ENCODE peak calls at places on chromosomes 12 and 14, in ten cellular contexts. V, P, Q, S, C, B, L, N, G and E are unnamed samples.

GRCh38 chr14:34356267-34356660 is 105.8 kb downstream of the SPTSSA start:
- DNase-seq in V (no peak), P (no peak), Q (no peak), S (no peak), C (no peak), B (no peak), L (no peak), N (no peak), G (no peak), E (no peak)

GRCh38 chr12:54935235-54935951 is 49.2 kb downstream of the TESPA1 start:
- DNase-seq in V (peak; percentile 94), P (no peak), Q (peak; percentile 41), S (no peak), C (no peak), B (peak; percentile 60), L (no peak), N (peak; percentile 96), G (no peak), E (no peak)

GRCh38 chr12:120581998-120582397 is 796 bp upstream of the POP5 start:
- DNase-seq in V (peak; percentile 25), P (no peak), Q (no peak), S (no peak), C (no peak), B (no peak), L (no peak), N (no peak), G (no peak), E (no peak)

GRCh38 chr12:30955214-30955613 is 28.7 kb downstream of the TSPAN11 start:
- DNase-seq in V (no peak), P (no peak), Q (no peak), S (no peak), C (no peak), B (no peak), L (no peak), N (no peak), G (no peak), E (no peak)

GRCh38 chr12:1355396-1355795 is 239.0 kb downstream of the FBXL14 start:
- DNase-seq in V (no peak), P (no peak), Q (no peak), S (no peak), C (no peak), B (no peak), L (no peak), N (no peak), G (no peak), E (no peak)

GRCh38 chr12:25699454-25699853 is 146.4 kb upstream of the LMNTD1 start:
- DNase-seq in V (no peak), P (no peak), Q (no peak), S (no peak), C (no peak), B (no peak), L (no peak), N (no peak), G (no peak), E (no peak)

GRCh38 chr12:49671051-49671765 is 36.0 kb downstream of the FMNL3 start:
- DNase-seq in V (no peak), P (no peak), Q (peak; percentile 60), S (no peak), C (peak; percentile 38), B (no peak), L (no peak), N (no peak), G (peak; percentile 86), E (no peak)

GRCh38 chr14:69268763-69269162 is 8.8 kb downstream of the GALNT16 start:
- DNase-seq in V (peak; percentile 63), P (no peak), Q (no peak), S (no peak), C (no peak), B (no peak), L (no peak), N (no peak), G (no peak), E (no peak)

GRCh38 chr12:89236748-89237428 is 115.4 kb downstream of the DUSP6 start:
- DNase-seq in V (peak; percentile 97), P (no peak), Q (no peak), S (no peak), C (no peak), B (no peak), L (no peak), N (peak; percentile 21), G (no peak), E (no peak)

GRCh38 chr14:104278214-104278534 is 139.8 kb downstream of the KIF26A start:
- DNase-seq in V (no peak), P (no peak), Q (no peak), S (no peak), C (no peak), B (no peak), L (no peak), N (no peak), G (no peak), E (no peak)

GRCh38 chr14:57461777-57462320 is 31.8 kb downstream of the CCDC198 start:
- DNase-seq in V (peak; percentile 33), P (no peak), Q (no peak), S (no peak), C (no peak), B (no peak), L (no peak), N (no peak), G (no peak), E (no peak)

GRCh38 chr12:12717586-12718381 is 616 bp downstream of the CDKN1B start:
- DNase-seq in V (peak; percentile 25), P (no peak), Q (peak; percentile 53), S (peak; percentile 54), C (peak; percentile 53), B (no peak), L (peak; percentile 27), N (no peak), G (peak; percentile 45), E (no peak)

GRCh38 chr14:89849931-89850330 is 104.6 kb downstream of the EFCAB11 start:
- DNase-seq in V (no peak), P (no peak), Q (no peak), S (no peak), C (no peak), B (no peak), L (no peak), N (no peak), G (no peak), E (no peak)

GRCh38 chr14:104657114-104657524 is 32.3 kb upstream of the INF2 start:
- DNase-seq in V (no peak), P (no peak), Q (peak; percentile 89), S (peak; percentile 85), C (no peak), B (no peak), L (no peak), N (no peak), G (no peak), E (no peak)

GRCh38 chr12:100845095-100845494 is 50.5 kb downstream of the ANO4 start:
- DNase-seq in V (peak; percentile 45), P (no peak), Q (peak; percentile 9), S (no peak), C (no peak), B (no peak), L (no peak), N (peak; percentile 59), G (no peak), E (no peak)

GRCh38 chr12:3421599-3421998 is 69.4 kb upstream of the PRMT8 start:
- DNase-seq in V (no peak), P (no peak), Q (no peak), S (no peak), C (no peak), B (no peak), L (no peak), N (no peak), G (no peak), E (no peak)

GRCh38 chr12:56160160-56160763 is 2.1 kb downstream of the MYL6 start:
- DNase-seq in V (peak; percentile 28), P (no peak), Q (peak; percentile 28), S (no peak), C (no peak), B (no peak), L (no peak), N (peak; percentile 28), G (peak; percentile 49), E (no peak)

DNA sequence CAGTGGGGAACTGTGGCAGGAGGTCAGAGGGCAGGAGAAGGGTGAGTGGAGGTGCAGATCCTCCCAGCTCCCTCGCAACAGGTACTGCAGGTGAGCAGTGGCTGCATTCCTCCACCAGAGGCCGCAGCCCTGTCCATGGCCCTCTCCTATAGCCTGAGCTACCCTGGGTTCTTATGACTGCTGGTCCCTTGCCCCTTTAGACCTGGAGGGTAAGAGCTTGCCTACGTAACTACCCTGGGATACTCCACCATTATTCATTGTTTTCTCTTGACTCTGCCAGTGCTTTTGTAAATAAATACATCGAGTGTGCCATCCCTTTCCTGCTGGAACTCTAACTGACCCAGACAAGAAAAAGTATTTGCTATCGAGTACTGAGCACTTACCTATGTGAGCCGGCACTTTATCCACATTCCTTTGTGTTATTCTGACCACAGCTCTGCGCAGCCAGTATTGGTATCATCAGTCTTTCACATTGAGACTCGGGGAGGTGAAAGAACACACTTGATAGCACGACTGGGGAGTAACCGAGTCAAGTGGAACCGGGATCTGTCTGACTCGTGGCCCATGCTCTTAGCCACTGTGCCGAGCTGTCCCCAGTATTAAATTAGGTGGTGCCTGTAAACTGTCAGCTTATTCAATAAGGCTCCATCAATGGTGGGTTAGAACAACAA is 38.5 kb downstream of the LTBP2 start:
- DNase-seq in V (peak; percentile 45), P (peak; percentile 57), Q (no peak), S (no peak), C (no peak), B (no peak), L (no peak), N (peak; percentile 50), G (no peak), E (no peak)
- H3K27ac ChIP-seq in V (peak overlapping the region; percentile 98), P (no peak overlapping the region), Q (no peak overlapping the region), S (peak overlapping the region; percentile 55), C (no peak overlapping the region), B (peak overlapping the region; percentile 100), L (no peak overlapping the region), N (peak overlapping the region; percentile 100), G (no peak overlapping the region), E (peak overlapping the region; percentile 29)

GRCh38 chr14:75926431-75926830 is 55.4 kb downstream of the TGFB3 start:
- DNase-seq in V (peak; percentile 18), P (no peak), Q (no peak), S (no peak), C (no peak), B (no peak), L (no peak), N (no peak), G (no peak), E (no peak)
- TF ChIP-seq CTCF in V (peak; percentile 16), P (no peak), Q (no peak), S (no peak), C (no peak), B (no peak), L (no peak), N (no peak), G (no peak), E (no peak)

DNA sequence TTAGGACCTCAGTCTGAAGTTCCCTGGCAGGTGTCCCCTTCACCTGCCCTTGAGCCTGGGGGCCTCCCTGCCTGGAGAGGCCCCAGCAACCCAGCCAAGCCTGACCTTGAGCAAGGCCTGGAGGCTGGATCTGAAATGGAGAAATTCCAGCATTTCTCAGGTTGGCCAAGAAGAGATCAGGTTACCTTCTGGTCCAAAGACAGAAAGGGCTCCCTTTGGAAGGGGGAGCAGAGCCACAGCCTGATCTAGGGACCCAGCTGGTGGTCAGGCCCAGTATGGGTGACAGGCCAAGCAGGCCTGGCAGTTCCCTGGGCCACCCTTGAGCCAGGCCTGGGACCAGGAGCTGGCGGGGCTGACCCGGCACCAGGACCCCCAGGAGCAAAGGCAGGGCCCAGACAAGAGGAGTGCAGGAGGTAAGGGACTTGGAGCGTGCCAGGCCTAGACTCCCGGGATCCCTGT is 82.8 kb downstream of the TNFAIP2 start:
- DNase-seq in V (no peak), P (no peak), Q (no peak), S (no peak), C (peak; percentile 50), B (no peak), L (no peak), N (no peak), G (no peak), E (no peak)
- H3K27ac ChIP-seq in V (no peak overlapping the region), P (peak overlapping the region; percentile 16), Q (no peak overlapping the region), S (no peak overlapping the region), C (peak overlapping the region; percentile 96), B (no peak overlapping the region), L (peak overlapping the region; percentile 83), N (peak overlapping the region; percentile 40), G (no peak overlapping the region), E (peak overlapping the region; percentile 70)

GRCh38 chr14:65352964-65353530 is 59.5 kb upstream of the FUT8 start:
- DNase-seq in V (peak; percentile 88), P (no peak), Q (peak; percentile 86), S (no peak), C (no peak), B (no peak), L (no peak), N (peak; percentile 71), G (peak; percentile 6), E (no peak)
- TF ChIP-seq CTCF in V (peak; percentile 30), P (no peak), Q (peak; percentile 48), S (no peak), C (no peak), B (no peak), L (no peak), N (no peak), G (no peak), E (no peak)